ENCODE peak calls at places on chromosomes 5 and 9, in five cellular contexts. M, A, Q, I and X are unnamed samples.
A peak's percentile ranks its signal among the peaks of the same experiment; 100 is the strongest.

GRCh38 chr9:126503333-126504085 is 110.2 kb upstream of the LMX1B start:
- DNase-seq in A (no peak), Q (peak; percentile 62), M (no peak), I (no peak), X (no peak)

GRCh38 chr5:6525910-6526309 is 77.3 kb downstream of the UBE2QL1 start:
- DNase-seq in I (peak; percentile 9), Q (no peak), M (peak; percentile 8), A (peak; percentile 40), X (no peak)

GRCh38 chr9:72509635-72510034 is 11.8 kb upstream of the TMC1 start:
- DNase-seq in Q (peak; percentile 46), M (peak; percentile 50), I (no peak), A (no peak), X (no peak)

GRCh38 chr5:97839338-97840081 is 656.5 kb upstream of the RIOK2 start:
- DNase-seq in A (no peak), I (no peak), M (peak; percentile 62), Q (peak; percentile 5), X (no peak)

GRCh38 chr5:124923131-124923530 is 176.7 kb upstream of the ZNF608 start:
- DNase-seq in I (no peak), A (no peak), Q (peak; percentile 75), M (peak; percentile 20), X (no peak)

GRCh38 chr5:73892806-73893205 is 266.8 kb downstream of the ARHGEF28 start:
- DNase-seq in I (no peak), M (peak; percentile 86), Q (peak; percentile 69), A (no peak), X (no peak)

GRCh38 chr5:149141224-149141956 is at the start of gene ABLIM3:
- DNase-seq in A (peak; percentile 88), I (no peak), Q (peak; percentile 70), M (peak; percentile 74), X (peak; percentile 65)

GRCh38 chr5:167208911-167209310 is 1082.5 kb upstream of the WWC1 start:
- DNase-seq in A (no peak), Q (peak; percentile 3), I (no peak), M (no peak), X (no peak)

GRCh38 chr5:415928-416635 is 26.9 kb upstream of the EXOC3 start:
- DNase-seq in Q (no peak), M (no peak), A (no peak), I (no peak), X (no peak)